ENCODE peak calls at places on chromosomes 7 and 10, in ten cellular contexts. B, O, I, E, X, D, W, M, V and A are unnamed samples.

GRCh38 chr7:141664450-141664849 is 37.5 kb downstream of the DENND11 start:
- DNase-seq in B (no peak), O (no peak), I (no peak), E (no peak), X (no peak), D (no peak), W (no peak), M (no peak), V (no peak), A (no peak)

GRCh38 chr10:19816420-19817250 is at the start of gene PLXDC2:
- DNase-seq in B (peak; percentile 85), O (no peak), I (peak; percentile 80), E (no peak), X (peak; percentile 66), D (no peak), W (peak; percentile 25), M (peak; percentile 84), V (no peak), A (peak; percentile 78)

GRCh38 chr7:87193912-87194311 is 25.6 kb downstream of the TMEM243 start:
- DNase-seq in B (no peak), O (no peak), I (no peak), E (no peak), X (no peak), D (no peak), W (no peak), M (no peak), V (no peak), A (no peak)

GRCh38 chr10:110074986-110075664 is 67.3 kb downstream of the ADD3 start:
- DNase-seq in B (no peak), O (no peak), I (peak; percentile 74), E (no peak), X (no peak), D (no peak), W (no peak), M (no peak), V (peak; percentile 61), A (no peak)

GRCh38 chr7:53218730-53219504 is 183.5 kb downstream of the POM121L12 start:
- DNase-seq in B (peak; percentile 84), O (no peak), I (peak; percentile 5), E (no peak), X (no peak), D (no peak), W (no peak), M (no peak), V (no peak), A (no peak)

GRCh38 chr7:70756789-70757188 is 375.2 kb upstream of the GALNT17 start:
- DNase-seq in B (no peak), O (no peak), I (no peak), E (no peak), X (no peak), D (no peak), W (no peak), M (no peak), V (no peak), A (no peak)

GRCh38 chr10:66586073-66586472 is 339.8 kb upstream of the LRRTM3 start:
- DNase-seq in B (no peak), O (no peak), I (no peak), E (no peak), X (no peak), D (no peak), W (peak; percentile 3), M (no peak), V (no peak), A (no peak)

GRCh38 chr7:100679129-100679926 is 5.8 kb downstream of the GNB2 start:
- DNase-seq in B (no peak), O (no peak), I (peak; percentile 89), E (no peak), X (no peak), D (no peak), W (no peak), M (no peak), V (no peak), A (no peak)

GRCh38 chr10:98536551-98536950 is 89.8 kb upstream of the HPS1 start:
- DNase-seq in B (no peak), O (no peak), I (no peak), E (no peak), X (no peak), D (no peak), W (no peak), M (no peak), V (no peak), A (no peak)

GRCh38 chr10:68900427-68901105 is 549 bp upstream of the DDX50 start:
- DNase-seq in B (peak; percentile 94), O (no peak), I (peak; percentile 71), E (peak; percentile 76), X (no peak), D (no peak), W (peak; percentile 72), M (peak; percentile 88), V (no peak), A (no peak)

GRCh38 chr10:100344386-100344785 is 2.6 kb upstream of the SCD start:
- DNase-seq in B (no peak), O (no peak), I (no peak), E (no peak), X (no peak), D (no peak), W (no peak), M (no peak), V (no peak), A (no peak)

GRCh38 chr7:114658188-114658587 is 243.6 kb downstream of the FOXP2 start:
- DNase-seq in B (no peak), O (no peak), I (no peak), E (no peak), X (no peak), D (no peak), W (no peak), M (no peak), V (no peak), A (no peak)

GRCh38 chr7:727104-727805 is at the start of gene PRKAR1B:
- DNase-seq in B (peak; percentile 83), O (no peak), I (peak; percentile 90), E (peak; percentile 59), X (peak; percentile 3), D (no peak), W (no peak), M (peak; percentile 73), V (no peak), A (no peak)

GRCh38 chr10:120455004-120455403 is 2.0 kb upstream of the PLPP4 start:
- DNase-seq in B (no peak), O (no peak), I (no peak), E (no peak), X (no peak), D (no peak), W (no peak), M (no peak), V (no peak), A (no peak)

GRCh38 chr7:44646176-44646920 is 39.9 kb downstream of the OGDH start:
- DNase-seq in B (no peak), O (no peak), I (no peak), E (no peak), X (no peak), D (no peak), W (no peak), M (no peak), V (no peak), A (no peak)

GRCh38 chr10:129799942-129800341 is 164.1 kb downstream of the EBF3 start:
- DNase-seq in B (no peak), O (no peak), I (peak; percentile 30), E (no peak), X (no peak), D (no peak), W (no peak), M (no peak), V (no peak), A (no peak)

GRCh38 chr10:118955531-118956252 is 73.8 kb upstream of the NANOS1 start:
- DNase-seq in B (no peak), O (no peak), I (no peak), E (no peak), X (no peak), D (no peak), W (no peak), M (peak; percentile 68), V (no peak), A (no peak)